ENCODE peak calls at places on chromosomes 1 and 21, in six cellular contexts. R is NB4; T is hepatocyte; N is suprapubic skin; O is CD8-positive, alpha-beta T cell; B is heart left ventricle. Q is an unnamed sample.

GRCh38 chr1:206705187-206705586 is 20.5 kb downstream of the MAPKAPK2 start:
- DNase-seq in B (no peak), N (peak; percentile 67), R (no peak), O (no peak), T (peak; percentile 52), Q (no peak)

GRCh38 chr1:6093611-6094010 is 47.9 kb downstream of the KCNAB2 start:
- DNase-seq in T (no peak), N (no peak), R (no peak), O (no peak), B (no peak), Q (no peak)

GRCh38 chr1:163398980-163399379 is 77.2 kb downstream of the NUF2 start:
- DNase-seq in R (no peak), T (no peak), B (no peak), N (no peak), O (no peak), Q (no peak)

GRCh38 chr1:47208374-47208850 is 18.6 kb upstream of the PDZK1IP1 start:
- DNase-seq in B (no peak), T (no peak), O (no peak), N (no peak), R (no peak), Q (no peak)

GRCh38 chr1:1052003-1052840 is 21.9 kb downstream of the RNF223 start:
- DNase-seq in R (no peak), B (no peak), O (no peak), N (no peak), T (no peak), Q (no peak)

GRCh38 chr1:237864338-237865244 is 26.1 kb downstream of the ZP4 start:
- DNase-seq in R (peak; percentile 48), B (peak; percentile 67), N (peak; percentile 68), O (no peak), T (peak; percentile 85), Q (peak; percentile 70)

GRCh38 chr1:6414443-6414844 is 5.3 kb downstream of the HES2 start:
- DNase-seq in N (no peak), T (peak; percentile 69), O (no peak), R (peak; percentile 68), B (no peak), Q (no peak)

GRCh38 chr1:171610385-171610784 is 11.7 kb upstream of the MYOCOS start:
- DNase-seq in O (no peak), N (no peak), T (no peak), R (peak; percentile 52), B (no peak), Q (no peak)

GRCh38 chr21:43321111-43321510 is 105.8 kb downstream of the SIK1 start:
- DNase-seq in R (peak; percentile 48), N (no peak), O (no peak), B (no peak), T (peak; percentile 77), Q (no peak)

GRCh38 chr1:12183095-12183794 is 16.5 kb downstream of the TNFRSF1B start:
- DNase-seq in O (no peak), B (no peak), R (no peak), T (no peak), N (no peak), Q (no peak)

GRCh38 chr1:46961066-46961758 is 19.9 kb upstream of the CYP4A11 start:
- DNase-seq in B (no peak), T (no peak), O (no peak), R (no peak), N (no peak), Q (no peak)

GRCh38 chr1:201144701-201145100 is 9.6 kb downstream of the TMEM9 start:
- DNase-seq in R (no peak), B (no peak), N (peak; percentile 19), O (no peak), T (no peak), Q (no peak)

GRCh38 chr1:243642936-243643335 is 207.1 kb downstream of the AKT3 start:
- DNase-seq in R (peak; percentile 1), N (no peak), B (no peak), O (no peak), T (no peak), Q (no peak)

GRCh38 chr21:37503848-37504467 is 137.4 kb downstream of the DYRK1A start:
- DNase-seq in R (no peak), B (no peak), O (no peak), T (peak; percentile 40), N (no peak), Q (no peak)

GRCh38 chr1:58497499-58497898 is 49.0 kb downstream of the OMA1 start:
- DNase-seq in O (no peak), T (no peak), R (no peak), N (no peak), B (no peak), Q (no peak)

GRCh38 chr1:52913537-52913936 is 8.0 kb downstream of the ECHDC2 start:
- DNase-seq in T (no peak), N (no peak), O (no peak), R (peak; percentile 67), B (no peak), Q (no peak)

GRCh38 chr21:33171584-33172169 is 58.1 kb upstream of the IFNAR2 start:
- DNase-seq in B (no peak), T (no peak), O (no peak), R (no peak), N (no peak), Q (no peak)

GRCh38 chr1:203911806-203912205 is 50.4 kb downstream of the SNRPE start:
- DNase-seq in O (no peak), N (no peak), B (no peak), R (no peak), T (no peak), Q (no peak)

GRCh38 chr1:90725961-90726715 is 9.0 kb upstream of the BARHL2 start:
- DNase-seq in T (no peak), N (no peak), B (no peak), R (no peak), O (no peak), Q (no peak)

GRCh38 chr1:27109103-27109822 is 45.7 kb downstream of the SLC9A1 start:
- DNase-seq in T (no peak), B (no peak), O (no peak), N (no peak), R (peak; percentile 72), Q (no peak)

GRCh38 chr21:25501996-25502665 is 105.2 kb downstream of the MRPL39 start:
- DNase-seq in O (no peak), N (no peak), R (peak; percentile 35), B (no peak), T (no peak), Q (no peak)

GRCh38 chr1:167501513-167502191 is 16.7 kb downstream of the CD247 start:
- DNase-seq in N (no peak), O (no peak), R (no peak), T (no peak), B (no peak), Q (no peak)

GRCh38 chr1:218865591-218865990 is 308.1 kb upstream of the LYPLAL1 start:
- DNase-seq in N (no peak), B (no peak), T (peak; percentile 23), R (no peak), O (no peak), Q (no peak)

GRCh38 chr1:12501661-12502060 is 116.3 kb downstream of the DHRS3 start:
- DNase-seq in O (no peak), B (no peak), R (no peak), T (no peak), N (no peak), Q (no peak)

GRCh38 chr1:10671090-10671489 is 125.4 kb downstream of the CASZ1 start:
- DNase-seq in O (no peak), R (no peak), T (no peak), B (no peak), N (no peak), Q (no peak)

GRCh38 chr1:53754484-53755312 is 15.7 kb upstream of the GLIS1 start:
- DNase-seq in N (no peak), T (peak; percentile 75), R (peak; percentile 66), O (no peak), B (no peak), Q (no peak)

GRCh38 chr1:77319036-77319705 is 37.4 kb downstream of the AK5 start:
- DNase-seq in B (no peak), T (no peak), R (no peak), N (no peak), O (no peak), Q (no peak)

GRCh38 chr1:227092054-227092453 is 152.0 kb downstream of the COQ8A start:
- DNase-seq in N (no peak), R (no peak), B (no peak), T (no peak), O (no peak), Q (no peak)

GRCh38 chr1:110262846-110263631 is 52.9 kb downstream of the KCNC4 start:
- DNase-seq in O (no peak), R (peak; percentile 16), T (no peak), N (no peak), B (no peak), Q (no peak)
- TF ChIP-seq CTCF in O (no peak), R (no peak), T (no peak), N (no peak), B (peak; percentile 8), Q (no peak)

DNA sequence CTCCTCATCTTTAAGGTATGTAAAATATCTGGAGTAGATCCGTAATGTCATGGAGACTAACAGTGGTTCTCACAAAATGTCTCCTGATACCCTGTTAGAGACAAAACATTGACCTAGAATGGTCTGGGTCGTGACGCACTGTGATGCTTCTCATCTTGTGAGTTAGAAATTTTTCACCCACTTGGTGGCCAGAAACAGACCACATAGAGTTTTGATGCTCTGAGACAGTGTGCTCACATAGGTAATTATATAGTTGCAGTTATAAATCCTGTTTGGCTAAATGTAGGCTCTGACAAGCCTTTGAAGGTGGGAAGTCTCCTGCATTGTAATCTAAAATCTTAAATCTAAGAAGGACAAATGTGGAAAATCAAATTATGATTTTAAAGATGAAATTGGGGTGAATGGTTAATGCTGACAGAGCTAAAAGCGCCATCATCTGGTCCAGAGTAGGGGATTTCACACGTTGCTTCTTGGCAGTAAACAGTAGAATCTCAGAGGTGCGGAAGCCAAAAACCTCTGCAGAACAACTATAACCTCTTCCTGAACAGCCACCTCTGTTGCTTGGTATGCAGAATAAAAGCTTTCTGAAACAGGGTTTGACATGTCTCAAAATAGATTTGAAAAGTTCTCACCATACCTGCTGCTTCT is 17.0 kb downstream of the RPAP2 start:
- DNase-seq in N (no peak), R (no peak), B (no peak), T (no peak), O (peak; percentile 29), Q (no peak)
- TF ChIP-seq CTCF in N (no peak), R (no peak), B (no peak), T (no peak), O (no peak), Q (no peak)

DNA sequence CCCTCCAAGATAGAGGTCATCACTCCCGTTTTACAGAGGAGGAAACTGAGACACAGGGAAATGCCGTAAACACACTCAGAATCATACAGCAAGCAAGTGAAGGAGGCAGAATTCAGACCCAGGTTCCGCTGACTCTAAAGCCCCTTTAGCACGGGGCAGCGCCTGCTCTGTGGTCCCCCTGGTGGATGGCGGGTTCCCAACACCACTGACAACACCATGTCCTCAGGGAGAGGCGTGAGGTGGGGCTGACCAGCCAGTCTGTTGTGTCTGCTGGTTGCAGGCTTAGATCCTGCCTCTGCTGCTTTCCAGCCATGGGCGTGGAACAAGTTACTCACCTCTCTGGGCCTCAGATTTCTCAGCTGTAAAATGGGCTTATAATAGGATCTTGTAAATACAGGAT is 617.3 kb downstream of the MATN1 start:
- DNase-seq in T (peak; percentile 72), O (no peak), R (peak; percentile 41), N (no peak), B (peak; percentile 28), Q (peak; percentile 61)
- TF ChIP-seq CTCF in T (peak; percentile 56), O (peak; percentile 3), R (peak; percentile 24), N (no peak), B (peak; percentile 57), Q (peak; percentile 74)

DNA sequence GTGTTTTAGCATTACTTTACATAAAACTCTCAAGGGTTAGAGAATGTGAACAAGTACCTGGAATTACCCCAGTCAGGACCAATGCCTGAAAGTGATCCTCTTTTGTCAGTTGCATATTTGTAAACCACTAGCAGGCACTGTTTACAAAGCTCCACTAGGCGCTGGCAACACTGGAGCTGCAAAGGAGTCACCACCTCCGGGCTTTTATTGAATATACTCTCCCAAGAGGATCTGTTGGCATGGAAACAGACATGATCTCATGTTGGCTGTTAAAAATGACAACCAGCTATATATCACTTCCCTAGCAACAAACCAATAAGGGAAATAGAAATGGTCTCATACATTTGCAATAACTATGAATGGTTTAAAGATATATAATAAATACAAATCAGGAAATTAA is 116.0 kb downstream of the TTLL7 start:
- DNase-seq in R (peak; percentile 59), T (peak; percentile 30), N (no peak), O (no peak), B (no peak), Q (no peak)
- TF ChIP-seq CTCF in R (peak; percentile 15), T (peak; percentile 20), N (no peak), O (no peak), B (no peak), Q (peak; percentile 26)